ENCODE peak calls at places on chromosomes 4 and X, in nine cellular contexts. C, O, I, G, N, T, W, Q and M are unnamed samples.

GRCh38 chrX:94914235-94914634 is 1240.2 kb downstream of the FAM133A start:
- DNase-seq in C (no peak), Q (no peak), I (no peak), T (no peak), O (no peak), G (no peak), W (no peak), N (peak), M (no peak)

GRCh38 chrX:103400931-103401330 is 24.6 kb downstream of the BEX3 start:
- DNase-seq in G (no peak), W (no peak), O (no peak), T (no peak), Q (no peak), C (no peak), I (no peak), N (no peak), M (no peak)

GRCh38 chrX:37993857-37994619 is 12.3 kb upstream of the SYTL5 start:
- DNase-seq in Q (peak), W (no peak), N (no peak), T (no peak), O (peak), G (no peak), C (peak), I (no peak), M (no peak)

GRCh38 chr4:73683033-73683432 is 57.3 kb upstream of the CXCL8 start:
- DNase-seq in Q (no peak), N (no peak), G (no peak), C (no peak), W (no peak), T (no peak), O (no peak), I (no peak), M (no peak)

GRCh38 chr4:56229947-56230346 is 157.3 kb downstream of the AASDH start:
- DNase-seq in N (no peak), C (no peak), T (no peak), I (no peak), G (no peak), O (no peak), Q (no peak), W (no peak), M (no peak)

GRCh38 chrX:22171287-22172060 is 101.2 kb upstream of the CBLL2 start:
- DNase-seq in T (no peak), N (no peak), O (no peak), G (no peak), C (no peak), W (no peak), I (no peak), Q (no peak), M (no peak)

GRCh38 chr4:76750716-76751115 is 147.2 kb downstream of the SOWAHB start:
- DNase-seq in W (no peak), N (no peak), C (no peak), O (no peak), T (no peak), Q (no peak), G (no peak), I (no peak), M (no peak)

GRCh38 chr4:157996061-157996460 is 176.8 kb downstream of the GASK1B start:
- DNase-seq in N (peak), C (no peak), T (no peak), G (no peak), Q (no peak), O (no peak), W (no peak), I (no peak), M (no peak)

GRCh38 chr4:8355306-8355705 is 85.2 kb downstream of the ACOX3 start:
- DNase-seq in W (no peak), C (no peak), Q (no peak), T (no peak), N (no peak), O (no peak), G (no peak), I (no peak), M (no peak)

GRCh38 chr4:163448541-163449203 is 24.9 kb downstream of the TKTL2 start:
- DNase-seq in T (no peak), C (no peak), N (peak), G (peak), W (no peak), I (peak), O (no peak), Q (no peak), M (no peak)

GRCh38 chr4:97747945-97748344 is 395.3 kb downstream of the STPG2 start:
- DNase-seq in W (no peak), O (no peak), T (no peak), N (no peak), Q (no peak), G (no peak), C (no peak), I (no peak), M (no peak)

GRCh38 chrX:22110729-22111494 is 78.8 kb downstream of the PHEX start:
- DNase-seq in O (no peak), Q (no peak), T (no peak), I (no peak), G (peak), W (no peak), C (peak), N (no peak), M (peak)

GRCh38 chr4:37781134-37781455 is 45.4 kb upstream of the PGM2 start:
- DNase-seq in N (no peak), Q (no peak), C (no peak), G (no peak), I (no peak), T (no peak), W (no peak), O (no peak), M (no peak)

GRCh38 chr4:20042769-20043168 is 208.9 kb upstream of the SLIT2 start:
- DNase-seq in Q (no peak), O (no peak), T (no peak), W (no peak), N (no peak), I (no peak), G (no peak), C (no peak), M (no peak)

GRCh38 chr4:38313999-38314561 is 349.9 kb upstream of the KLF3 start:
- DNase-seq in N (no peak), I (peak), W (no peak), T (no peak), C (no peak), G (peak), O (peak), Q (no peak), M (peak)

GRCh38 chr4:159856451-159856850 is 753.6 kb downstream of the RAPGEF2 start:
- DNase-seq in O (no peak), I (no peak), Q (no peak), C (no peak), W (no peak), T (no peak), G (no peak), N (no peak), M (no peak)

GRCh38 chr4:81771721-81772120 is 300.0 kb upstream of the RASGEF1B start:
- DNase-seq in W (no peak), C (no peak), G (no peak), T (no peak), O (no peak), N (no peak), Q (no peak), I (no peak), M (no peak)

GRCh38 chr4:86098691-86099090 is 261.2 kb downstream of the MAPK10 start:
- DNase-seq in C (no peak), Q (no peak), T (no peak), N (no peak), W (no peak), G (no peak), I (no peak), O (no peak), M (no peak)

GRCh38 chr4:150297861-150298474 is 219.7 kb downstream of the DCLK2 start:
- DNase-seq in Q (no peak), I (peak), T (peak), W (no peak), G (peak), C (peak), O (peak), N (peak), M (peak)

GRCh38 chrX:150160656-150161055 is 202.5 kb upstream of the MAMLD1 start:
- DNase-seq in G (no peak), W (no peak), C (no peak), T (no peak), O (no peak), N (no peak), I (no peak), Q (no peak), M (no peak)

GRCh38 chr4:152356428-152357034 is 179.4 kb downstream of the FBXW7 start:
- DNase-seq in W (no peak), G (peak), C (no peak), I (peak), T (no peak), O (no peak), N (no peak), Q (no peak), M (peak)

GRCh38 chr4:80963051-80963450 is 67.5 kb upstream of the BMP3 start:
- DNase-seq in Q (no peak), I (no peak), N (no peak), T (no peak), C (no peak), O (no peak), W (no peak), G (peak), M (no peak)

GRCh38 chr4:74228691-74229640 is 71.0 kb downstream of the MTHFD2L start:
- DNase-seq in C (peak), O (peak), T (peak), W (peak), I (peak), Q (peak), G (peak), N (peak), M (peak)

GRCh38 chr4:15929555-15929954 is 9.0 kb downstream of the FGFBP1 start:
- DNase-seq in Q (no peak), G (no peak), N (no peak), I (no peak), T (no peak), C (no peak), O (no peak), W (no peak), M (no peak)

GRCh38 chr4:109816082-109816442 is 500 bp downstream of the GAR1 start:
- DNase-seq in Q (no peak), T (no peak), I (no peak), C (no peak), O (peak), W (no peak), G (no peak), N (no peak), M (no peak)

GRCh38 chr4:82984459-82984858 is 26.2 kb downstream of the LIN54 start:
- DNase-seq in W (no peak), G (peak), O (no peak), N (peak), Q (no peak), T (no peak), C (no peak), I (peak), M (peak)

GRCh38 chrX:46209768-46210167 is 335.5 kb downstream of the ZNF674 start:
- DNase-seq in W (no peak), N (no peak), O (peak), I (no peak), Q (no peak), G (no peak), C (no peak), T (no peak), M (no peak)

GRCh38 chr4:86841309-86841708 is 7.9 kb downstream of the SLC10A6 start:
- DNase-seq in O (no peak), W (no peak), G (no peak), C (no peak), N (no peak), I (no peak), T (no peak), Q (no peak), M (no peak)

GRCh38 chr4:115272185-115272584 is 158.8 kb upstream of the NDST4 start:
- DNase-seq in W (no peak), C (no peak), Q (no peak), G (no peak), N (no peak), O (no peak), T (no peak), I (no peak), M (no peak)

GRCh38 chr4:54077812-54078211 is 13.4 kb upstream of the CHIC2 start:
- DNase-seq in C (no peak), N (no peak), T (no peak), G (peak), Q (no peak), I (no peak), O (no peak), W (no peak), M (peak)

GRCh38 chrX:123976671-123977316 is 15.3 kb downstream of the STAG2 start:
- DNase-seq in W (no peak), C (no peak), T (no peak), O (peak), G (peak), I (peak), Q (no peak), N (no peak), M (peak)

GRCh38 chr4:124499266-124499665 is 213.3 kb downstream of the ANKRD50 start:
- DNase-seq in Q (no peak), G (no peak), N (peak), T (no peak), C (no peak), O (no peak), W (no peak), I (peak), M (no peak)
- H3K4me3 ChIP-seq in Q (no peak), G (no peak), N (no peak), T (no peak), C (no peak), O (no peak), W (no peak), I (no peak), M (no peak)

DNA sequence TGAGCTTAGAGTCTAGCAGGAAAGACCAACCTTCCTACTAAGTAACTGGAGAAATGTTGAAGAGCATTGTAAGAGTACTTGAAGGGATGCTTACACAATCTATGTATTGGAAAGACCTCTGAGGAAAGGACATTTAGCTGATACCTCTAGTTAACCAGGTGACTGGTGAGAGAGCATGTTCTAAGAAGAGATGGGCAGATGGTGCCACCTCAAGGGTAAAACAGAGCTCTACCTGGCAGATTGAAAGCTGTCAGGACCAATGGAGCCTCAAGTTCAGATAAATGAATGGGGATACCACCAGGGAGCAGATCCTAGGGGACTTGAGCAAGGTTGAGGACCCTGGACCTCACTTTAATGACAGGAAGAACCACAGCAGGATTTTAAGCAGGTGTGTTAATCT is 196.4 kb downstream of the QDPR start:
- DNase-seq in C (no peak), W (no peak), I (no peak), O (no peak), Q (no peak), G (no peak), N (no peak), T (no peak), M (no peak)
- TF ChIP-seq CTCF in C (no peak), W (no peak), I (no peak), O (no peak), Q (no peak), G (no peak), N (no peak), T (no peak), M (no peak)

GRCh38 chr4:111788046-111788642 is 357.1 kb upstream of the FAM241A start:
- DNase-seq in Q (no peak), O (no peak), G (no peak), I (no peak), N (no peak), W (no peak), C (no peak), T (no peak), M (no peak)
- H3K4me3 ChIP-seq in Q (no peak), O (no peak), G (no peak), I (no peak), N (no peak), W (no peak), C (no peak), T (no peak), M (no peak)

GRCh38 chr4:183636488-183636887 is 22.5 kb downstream of the RWDD4 start:
- DNase-seq in O (peak), C (peak), T (no peak), W (no peak), G (no peak), I (no peak), Q (no peak), N (no peak), M (no peak)
- TF ChIP-seq CTCF in O (peak), C (no peak), T (no peak), W (no peak), G (no peak), I (no peak), Q (no peak), N (no peak), M (no peak)

GRCh38 chr4:41359836-41360213 is 103.1 kb downstream of the UCHL1 start:
- DNase-seq in Q (no peak), W (no peak), I (no peak), G (no peak), O (no peak), T (no peak), N (no peak), C (no peak), M (no peak)
- H3K4me3 ChIP-seq in Q (peak), W (peak), I (peak), G (no peak), O (peak), T (no peak), N (peak), C (no peak), M (peak)

GRCh38 chrX:120406638-120407037 is 44.7 kb downstream of the ATP1B4 start:
- DNase-seq in W (no peak), G (no peak), O (no peak), C (no peak), I (no peak), N (no peak), Q (no peak), T (no peak), M (no peak)
- TF ChIP-seq CTCF in W (no peak), G (no peak), O (no peak), C (no peak), I (no peak), N (no peak), Q (no peak), T (no peak), M (no peak)